ENCODE peak calls at places on chromosomes 16 and 17, in ten cellular contexts. Q, P, G, I, R, O, A, U, C and K are unnamed samples.

GRCh38 chr16:78993342-78993741 is 607.2 kb downstream of the MAF start:
- DNase-seq in Q (no peak), U (no peak), I (no peak), C (no peak), R (no peak), O (no peak), G (no peak), A (no peak), P (no peak), K (no peak)

GRCh38 chr17:15384142-15384803 is 42.9 kb upstream of the TEKT3 start:
- DNase-seq in Q (no peak), P (peak), O (peak), C (no peak), I (no peak), G (no peak), A (no peak), R (peak), U (peak), K (no peak)

GRCh38 chr17:6639651-6640535 is 618 bp downstream of the KIAA0753 start:
- DNase-seq in G (no peak), P (peak), C (peak), A (peak), Q (peak), R (peak), I (no peak), O (peak), U (no peak), K (no peak)

GRCh38 chr17:78889525-78889924 is 13.5 kb downstream of the CEP295NL start:
- DNase-seq in G (no peak), U (no peak), P (no peak), I (no peak), O (no peak), R (no peak), A (no peak), Q (no peak), C (no peak), K (no peak)

GRCh38 chr16:31071861-31072260 is 2.2 kb downstream of the ZNF668 start:
- DNase-seq in C (no peak), U (no peak), G (no peak), Q (no peak), I (peak), R (no peak), P (peak), A (peak), O (peak), K (no peak)

GRCh38 chr16:57318240-57318970 is 33.9 kb upstream of the PLLP start:
- DNase-seq in O (no peak), P (peak), U (no peak), A (no peak), Q (no peak), G (no peak), I (no peak), R (no peak), C (no peak), K (peak)

GRCh38 chr16:11629071-11630030 is 38.9 kb upstream of the SNN start:
- DNase-seq in R (peak), U (no peak), G (no peak), P (no peak), A (peak), O (no peak), C (no peak), Q (no peak), I (no peak), K (no peak)

GRCh38 chr17:40179923-40180659 is 2.8 kb downstream of the RAPGEFL1 start:
- DNase-seq in G (no peak), C (no peak), I (no peak), R (no peak), Q (no peak), O (peak), U (no peak), P (peak), A (peak), K (no peak)

GRCh38 chr17:562174-562573 is 152.5 kb downstream of the VPS53 start:
- DNase-seq in R (peak), C (no peak), G (no peak), P (no peak), A (no peak), U (no peak), I (no peak), Q (no peak), O (peak), K (no peak)

GRCh38 chr17:49554694-49555494 is 20.8 kb upstream of the NXPH3 start:
- DNase-seq in U (no peak), I (no peak), G (no peak), Q (no peak), R (no peak), A (no peak), P (no peak), C (no peak), O (no peak), K (peak)

GRCh38 chr16:70253291-70254094 is 1.8 kb upstream of the EXOSC6 start:
- DNase-seq in C (no peak), Q (peak), P (peak), R (no peak), G (no peak), A (peak), O (peak), U (peak), I (peak), K (no peak)

GRCh38 chr17:17754719-17755686 is 73.7 kb downstream of the RAI1 start:
- DNase-seq in I (no peak), Q (no peak), P (no peak), U (no peak), O (no peak), C (no peak), G (no peak), R (peak), A (no peak), K (no peak)

GRCh38 chr17:65593870-65594584 is 32.6 kb upstream of the AXIN2 start:
- DNase-seq in O (peak), Q (peak), P (peak), A (no peak), C (no peak), R (no peak), G (no peak), U (peak), I (no peak), K (no peak)

GRCh38 chr17:17063546-17064122 is 21.4 kb downstream of the MPRIP start:
- DNase-seq in U (peak), G (no peak), A (no peak), O (peak), P (no peak), R (peak), C (no peak), I (no peak), Q (no peak), K (peak)

GRCh38 chr16:23079683-23080221 is 69.5 kb downstream of the USP31 start:
- DNase-seq in A (peak), P (no peak), C (no peak), R (no peak), U (no peak), O (no peak), G (no peak), I (no peak), Q (no peak), K (no peak)

GRCh38 chr17:46962374-46962790 is 16.7 kb downstream of the RPRML start:
- DNase-seq in A (no peak), C (no peak), O (peak), P (peak), Q (no peak), I (no peak), U (no peak), R (no peak), G (no peak), K (peak)

GRCh38 chr17:75125984-75126383 is 5.6 kb downstream of the NT5C start:
- DNase-seq in U (no peak), O (no peak), G (no peak), R (no peak), C (no peak), I (no peak), Q (no peak), A (no peak), P (no peak), K (no peak)